ENCODE peak calls at places on chromosome 12, in six cellular contexts. K is H1, V is A673, Q is psoas muscle, A is stomach, N is right lobe of liver. J is an unnamed sample.

GRCh38 chr12:106342397-106343212 is 14.9 kb upstream of the POLR3B start:
- DNase-seq in A (peak; percentile 49), K (no peak), Q (peak; percentile 92), V (peak; percentile 17), N (peak; percentile 61), J (peak; percentile 84)

GRCh38 chr12:106493531-106493930 is 89.3 kb upstream of the RFX4 start:
- DNase-seq in A (no peak), N (no peak), K (no peak), V (peak; percentile 78), Q (no peak), J (no peak)

GRCh38 chr12:66508025-66508424 is 170.9 kb downstream of the GRIP1 start:
- DNase-seq in K (no peak), A (no peak), N (no peak), V (no peak), Q (no peak), J (no peak)

GRCh38 chr12:45704968-45705367 is 24.5 kb upstream of the ARID2 start:
- DNase-seq in V (no peak), A (no peak), Q (no peak), K (no peak), N (no peak), J (no peak)

GRCh38 chr12:6960291-6961277 is 9.4 kb downstream of the PTPN6 start:
- DNase-seq in A (no peak), K (no peak), V (no peak), Q (peak; percentile 46), N (peak; percentile 58), J (peak; percentile 42)

GRCh38 chr12:68264864-68265256 is 11.5 kb upstream of the IL22 start:
- DNase-seq in K (no peak), V (no peak), A (no peak), N (no peak), Q (no peak), J (peak; percentile 86)

GRCh38 chr12:1740161-1740948 is 49.5 kb downstream of the ADIPOR2 start:
- DNase-seq in V (no peak), Q (no peak), A (no peak), N (no peak), K (no peak), J (no peak)

GRCh38 chr12:102631274-102631673 is 150.9 kb upstream of the IGF1 start:
- DNase-seq in K (no peak), Q (no peak), N (no peak), V (no peak), A (no peak), J (peak; percentile 21)

GRCh38 chr12:96034631-96035282 is 630 bp downstream of the LTA4H start:
- DNase-seq in V (peak; percentile 25), Q (peak; percentile 51), N (no peak), K (no peak), A (no peak), J (peak; percentile 45)

GRCh38 chr12:72036393-72036792 is 97.7 kb downstream of the TPH2 start:
- DNase-seq in Q (no peak), A (no peak), N (no peak), V (no peak), K (no peak), J (no peak)

GRCh38 chr12:40692617-40693502 is 621 bp downstream of the CNTN1 start:
- DNase-seq in V (peak; percentile 7), N (peak; percentile 46), K (peak; percentile 75), A (no peak), Q (peak; percentile 54), J (no peak)

GRCh38 chr12:114451657-114452056 is 45.7 kb upstream of the TBX5 start:
- DNase-seq in A (no peak), Q (no peak), N (no peak), K (no peak), V (no peak), J (no peak)

GRCh38 chr12:46831335-46832083 is 5.7 kb upstream of the SLC38A4 start:
- DNase-seq in V (no peak), K (peak; percentile 73), Q (peak; percentile 91), N (peak; percentile 88), A (peak; percentile 34), J (peak; percentile 5)

GRCh38 chr12:116863275-116863767 is 17.9 kb downstream of the HRK start:
- DNase-seq in N (no peak), V (peak; percentile 50), A (no peak), K (peak; percentile 91), Q (no peak), J (no peak)

GRCh38 chr12:51905507-51906438 is 1.5 kb upstream of the ACVRL1 start:
- DNase-seq in Q (peak; percentile 88), K (no peak), V (peak; percentile 50), N (peak; percentile 42), A (peak; percentile 52), J (peak; percentile 90)

GRCh38 chr12:67728296-67728666 is 79.7 kb downstream of the DYRK2 start:
- DNase-seq in N (no peak), Q (no peak), A (no peak), K (no peak), V (no peak), J (no peak)

GRCh38 chr12:92505373-92506340 is 197.1 kb upstream of the PLEKHG7 start:
- DNase-seq in A (peak; percentile 60), Q (peak; percentile 62), K (no peak), N (peak; percentile 64), V (no peak), J (peak; percentile 65)

GRCh38 chr12:110658882-110659281 is 30.0 kb downstream of the HVCN1 start:
- DNase-seq in K (no peak), A (no peak), N (no peak), Q (no peak), V (no peak), J (no peak)

GRCh38 chr12:91874086-91874865 is 271.4 kb downstream of the BTG1 start:
- DNase-seq in N (no peak), Q (no peak), K (no peak), V (no peak), A (no peak), J (peak; percentile 17)

GRCh38 chr12:95557625-95558024 is 6.3 kb upstream of the USP44 start:
- DNase-seq in A (no peak), V (no peak), K (no peak), N (no peak), Q (no peak), J (no peak)

DNA sequence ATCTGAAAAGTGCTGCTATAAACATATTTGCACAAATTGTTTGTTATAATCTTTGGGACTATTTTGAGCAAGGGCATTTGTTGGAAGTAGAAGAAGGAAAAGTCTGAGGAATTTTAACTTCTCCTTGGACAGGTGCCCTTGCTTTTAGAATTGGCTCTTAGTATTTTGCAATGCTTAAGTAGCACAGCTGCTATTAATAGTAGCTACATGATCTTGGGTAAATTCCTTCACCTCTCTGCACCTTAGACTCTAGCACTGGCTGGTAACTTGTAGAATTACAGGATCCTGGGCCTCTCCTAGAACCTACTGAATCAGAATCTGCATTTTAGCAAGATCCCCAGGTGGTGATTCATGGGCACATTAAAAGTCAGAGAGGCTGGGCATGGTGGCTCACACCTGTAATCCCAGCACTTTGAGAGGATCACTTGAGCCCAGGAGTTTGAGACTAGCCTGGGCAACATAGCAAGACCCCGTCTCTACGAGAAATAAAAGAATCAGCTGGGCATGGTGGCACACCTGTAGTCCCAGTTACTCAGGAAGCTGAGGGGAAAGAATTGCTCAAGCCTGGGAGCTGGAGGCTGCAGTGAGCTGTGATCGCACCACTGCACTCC is 10.8 kb upstream of the TMEM120B start:
- DNase-seq in N (no peak), A (no peak), V (no peak), Q (no peak), K (no peak), J (no peak)
- TF ChIP-seq CTCF in N (no peak), A (no peak), V (no peak), Q (no peak), K (no peak), J (no peak)

DNA sequence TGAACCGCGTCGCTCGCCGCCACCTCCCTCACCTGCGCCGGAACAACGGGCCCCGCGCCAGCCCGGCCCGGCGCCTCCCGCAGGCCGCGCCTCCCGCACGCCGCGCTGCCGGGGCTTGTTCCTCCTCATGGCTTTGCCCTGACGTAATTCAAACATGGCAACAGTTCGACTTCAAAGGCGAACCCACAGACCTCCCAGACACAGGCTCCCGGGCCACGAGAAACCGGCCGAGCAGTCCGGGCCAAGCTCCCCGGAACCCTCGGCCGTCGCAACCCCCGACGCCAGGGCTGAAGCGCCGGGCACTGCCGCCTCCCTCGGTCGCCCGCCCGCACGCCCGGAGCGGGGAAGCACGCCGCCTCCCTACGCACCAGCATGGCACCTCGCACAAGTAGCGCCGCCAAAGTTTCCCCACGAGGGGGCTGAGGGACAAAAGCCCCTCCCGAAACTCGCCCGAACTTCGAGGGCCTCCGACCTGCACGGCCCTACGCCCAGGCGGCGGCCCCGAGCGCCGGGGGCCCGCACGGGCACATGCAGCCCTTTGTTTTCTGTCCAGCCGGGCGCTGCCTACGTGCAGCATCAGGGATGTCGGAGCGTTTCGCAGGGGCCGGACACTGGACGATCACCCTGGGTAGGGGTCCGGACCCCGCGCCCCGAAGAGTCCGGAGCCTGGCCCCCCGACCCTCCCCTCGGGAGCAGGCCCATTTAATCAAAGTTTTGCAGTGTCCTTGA is 1.7 kb downstream of the SINHCAF start:
- DNase-seq in V (peak; percentile 75), N (peak; percentile 70), Q (peak; percentile 68), K (peak; percentile 70), A (peak; percentile 83), J (peak; percentile 80)
- TF ChIP-seq CTCF in V (peak; percentile 31), N (no peak), Q (no peak), K (no peak), A (no peak), J (no peak)

DNA sequence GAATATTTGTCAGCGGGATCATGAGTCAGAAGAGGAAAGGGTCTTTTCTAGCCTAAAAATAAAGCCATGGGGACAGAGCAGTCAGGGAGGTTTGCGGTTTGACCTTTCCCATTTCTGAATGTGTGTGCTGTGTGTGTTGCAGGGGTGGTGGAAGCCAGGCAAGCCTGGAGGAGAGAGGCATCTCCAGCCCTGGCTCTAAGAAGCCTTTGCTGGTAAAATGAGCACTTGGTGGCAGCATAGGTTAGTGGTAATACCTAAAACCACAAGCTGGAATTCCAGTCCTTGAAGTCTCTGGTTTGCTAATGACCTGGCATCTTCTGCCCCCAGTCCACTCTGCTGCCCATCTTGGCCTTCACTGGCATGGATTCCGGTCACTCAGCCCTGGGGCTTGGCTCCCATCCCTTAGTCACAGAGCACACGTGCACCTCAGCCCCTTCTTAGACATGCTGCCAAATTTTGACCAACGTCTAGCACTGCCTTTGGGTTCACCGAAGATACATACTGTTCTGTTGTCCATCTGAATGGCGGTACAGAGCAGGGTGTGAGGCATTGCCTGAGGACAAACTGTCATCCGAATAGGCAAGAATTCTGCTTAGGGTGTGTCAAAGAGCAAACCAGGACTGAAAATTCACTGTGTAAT is 52.7 kb downstream of the KCNA5 start:
- DNase-seq in V (no peak), A (no peak), Q (no peak), N (no peak), K (no peak), J (peak; percentile 71)
- TF ChIP-seq CTCF in V (no peak), A (no peak), Q (no peak), N (no peak), K (peak; percentile 26), J (no peak)

GRCh38 chr12:3490848-3491382 is at the start of gene PRMT8:
- DNase-seq in A (no peak), N (no peak), K (peak; percentile 76), V (no peak), Q (no peak), J (peak; percentile 6)
- TF ChIP-seq CTCF in A (no peak), N (no peak), K (no peak), V (no peak), Q (no peak), J (no peak)